ENCODE peak calls at places on chromosome 5, in six cellular contexts. T, V, R, D, A and P are unnamed samples.

GRCh38 chr5:140151719-140152609 is 23.0 kb upstream of the CYSTM1 start:
- DNase-seq in T (no peak), V (no peak), R (no peak), D (no peak), A (peak), P (no peak)

GRCh38 chr5:144315994-144316634 is 145.4 kb downstream of the KCTD16 start:
- DNase-seq in T (no peak), V (no peak), R (no peak), D (no peak), A (no peak), P (no peak)

GRCh38 chr5:33968133-33969005 is 16.1 kb downstream of the SLC45A2 start:
- DNase-seq in T (no peak), V (no peak), R (no peak), D (no peak), A (no peak), P (no peak)

GRCh38 chr5:6418679-6419276 is 29.9 kb upstream of the UBE2QL1 start:
- DNase-seq in T (no peak), V (no peak), R (no peak), D (no peak), A (no peak), P (no peak)

GRCh38 chr5:172446336-172447051 is 7.8 kb downstream of the SH3PXD2B start:
- DNase-seq in T (no peak), V (peak), R (no peak), D (no peak), A (no peak), P (no peak)

GRCh38 chr5:147544556-147544955 is 34.7 kb upstream of the DPYSL3 start:
- DNase-seq in T (no peak), V (no peak), R (no peak), D (no peak), A (no peak), P (no peak)

GRCh38 chr5:149445739-149446369 is 66.8 kb upstream of the IL17B start:
- DNase-seq in T (no peak), V (peak), R (no peak), D (no peak), A (no peak), P (no peak)

GRCh38 chr5:117769877-117770276 is 1195.3 kb upstream of the SEMA6A start:
- DNase-seq in T (no peak), V (no peak), R (no peak), D (no peak), A (no peak), P (no peak)

GRCh38 chr5:2164586-2164985 is 281.9 kb upstream of the IRX4 start:
- DNase-seq in T (no peak), V (no peak), R (no peak), D (no peak), A (no peak), P (no peak)

GRCh38 chr5:142977363-142978051 is 207.3 kb downstream of the ARHGAP26 start:
- DNase-seq in T (no peak), V (no peak), R (no peak), D (no peak), A (no peak), P (peak)

GRCh38 chr5:149904977-149905376 is 39.6 kb downstream of the PDE6A start:
- DNase-seq in T (no peak), V (no peak), R (no peak), D (no peak), A (no peak), P (no peak)

GRCh38 chr5:148739524-148739923 is 85.2 kb upstream of the HTR4 start:
- DNase-seq in T (no peak), V (no peak), R (no peak), D (no peak), A (no peak), P (no peak)

GRCh38 chr5:177384134-177384533 is at the start of gene SLC34A1:
- DNase-seq in T (no peak), V (no peak), R (no peak), D (no peak), A (no peak), P (no peak)

GRCh38 chr5:168931638-168932345 is 352.6 kb upstream of the PANK3 start:
- DNase-seq in T (no peak), V (no peak), R (no peak), D (no peak), A (no peak), P (peak)

GRCh38 chr5:154892370-154892771 is 33.9 kb downstream of the CNOT8 start:
- DNase-seq in T (no peak), V (no peak), R (no peak), D (no peak), A (no peak), P (no peak)

GRCh38 chr5:154367101-154367500 is 78.7 kb upstream of the SAP30L start:
- DNase-seq in T (no peak), V (no peak), R (no peak), D (no peak), A (no peak), P (no peak)

GRCh38 chr5:120678279-120678678 is 214.2 kb downstream of the PRR16 start:
- DNase-seq in T (no peak), V (no peak), R (no peak), D (no peak), A (no peak), P (no peak)

GRCh38 chr5:40483316-40483715 is 196.4 kb upstream of the PTGER4 start:
- DNase-seq in T (no peak), V (no peak), R (no peak), D (no peak), A (no peak), P (no peak)

GRCh38 chr5:56717253-56717987 is 97.9 kb upstream of the MAP3K1 start:
- DNase-seq in T (no peak), V (no peak), R (no peak), D (no peak), A (peak), P (no peak)

GRCh38 chr5:151208481-151208914 is 15.4 kb downstream of the CCDC69 start:
- DNase-seq in T (no peak), V (no peak), R (no peak), D (no peak), A (no peak), P (no peak)

GRCh38 chr5:176538985-176539384 is 1.8 kb upstream of the RNF44 start:
- DNase-seq in T (no peak), V (no peak), R (no peak), D (no peak), A (no peak), P (no peak)

GRCh38 chr5:73812457-73812856 is 186.5 kb downstream of the ARHGEF28 start:
- DNase-seq in T (no peak), V (no peak), R (no peak), D (no peak), A (no peak), P (no peak)

GRCh38 chr5:27083763-27084420 is 45.5 kb upstream of the CDH9 start:
- DNase-seq in T (no peak), V (no peak), R (no peak), D (no peak), A (no peak), P (no peak)

GRCh38 chr5:66958984-66959641 is 237.5 kb downstream of the CD180 start:
- DNase-seq in T (no peak), V (peak), R (no peak), D (no peak), A (no peak), P (no peak)

GRCh38 chr5:100746730-100747129 is 156.4 kb downstream of the ST8SIA4 start:
- DNase-seq in T (peak), V (no peak), R (no peak), D (no peak), A (no peak), P (no peak)

DNA sequence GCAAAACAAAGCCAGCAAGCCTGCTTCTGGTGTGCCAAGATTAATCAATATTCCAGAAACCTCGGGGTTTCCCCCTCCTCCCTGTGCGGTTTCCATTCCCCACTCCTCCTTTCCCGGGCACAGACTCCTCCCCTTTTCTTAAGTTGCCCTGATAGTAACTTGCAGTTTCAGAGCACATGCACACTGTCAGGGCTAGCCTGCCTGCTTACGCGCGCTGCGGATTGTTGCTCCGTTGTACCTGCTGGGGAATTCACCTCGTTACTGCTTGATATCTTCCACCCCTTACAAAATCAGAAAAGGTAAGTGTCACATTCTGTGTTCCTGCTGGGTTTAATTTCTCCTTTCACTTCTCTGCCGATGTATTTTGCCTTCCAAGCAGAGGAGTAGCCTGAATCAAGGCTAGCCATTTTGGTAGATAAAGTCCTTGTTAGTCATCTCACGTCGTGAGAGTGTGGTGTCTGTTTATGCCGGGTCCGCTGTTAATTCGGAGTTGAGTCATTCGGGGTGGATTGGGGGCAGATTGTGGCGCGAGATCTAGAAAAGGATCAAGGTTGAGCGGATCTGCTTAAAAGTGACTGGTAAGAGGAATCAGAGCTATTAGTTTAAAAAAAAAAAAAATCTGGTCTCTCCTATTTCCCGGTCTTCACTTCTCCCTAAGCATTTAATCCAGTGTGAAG is at the start of gene SLC1A3:
- DNase-seq in T (no peak), V (peak), R (peak), D (peak), A (peak), P (peak)
- TF ChIP-seq POLR2A in T (no peak), V (peak), R (peak), D (peak), A (peak), P (peak)

GRCh38 chr5:173689171-173689676 is 72.8 kb upstream of the BOD1 start:
- DNase-seq in T (no peak), V (no peak), R (no peak), D (no peak), A (no peak), P (no peak)
- TF ChIP-seq POLR2A in T (no peak), V (no peak), R (no peak), D (no peak), A (no peak), P (no peak)

DNA sequence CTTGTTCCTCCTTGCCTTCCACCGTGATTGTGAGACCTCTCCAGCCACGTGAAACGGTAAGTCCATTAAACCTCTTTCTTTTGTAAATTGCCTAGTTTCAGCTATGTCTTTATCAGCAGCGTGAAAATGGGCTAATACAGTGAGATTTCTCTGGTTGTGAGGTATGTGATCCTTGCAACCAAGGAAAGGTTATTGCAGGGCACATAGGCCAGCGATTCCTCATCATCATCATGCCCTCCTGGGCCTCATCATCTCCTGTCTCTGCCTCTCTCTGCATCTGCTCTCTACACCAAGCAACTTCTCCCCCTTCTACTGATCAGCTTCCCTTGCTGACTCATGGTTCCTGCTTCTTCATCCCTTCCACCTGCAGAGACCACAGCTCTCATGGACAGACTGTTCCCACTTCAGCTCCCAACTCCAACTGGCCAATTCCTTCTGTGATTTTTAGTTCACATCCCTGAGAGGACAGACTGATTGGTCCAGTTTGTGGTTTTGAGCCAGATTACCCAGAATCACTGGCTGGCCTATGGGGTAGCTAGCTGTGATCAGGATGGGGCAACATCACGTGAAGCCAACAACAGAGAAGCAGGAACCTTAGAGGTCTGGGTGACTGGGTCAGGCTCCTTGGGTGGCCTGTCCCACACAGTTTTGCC is 53.1 kb downstream of the LIX1 start:
- DNase-seq in T (no peak), V (no peak), R (no peak), D (no peak), A (no peak), P (no peak)
- TF ChIP-seq POLR2A in T (no peak), V (no peak), R (no peak), D (no peak), A (no peak), P (no peak)

GRCh38 chr5:141968914-141969608 is at the start of gene RNF14:
- DNase-seq in T (peak), V (peak), R (peak), D (peak), A (peak), P (peak)
- TF ChIP-seq POLR2A in T (peak), V (peak), R (peak), D (no peak), A (peak), P (peak)

GRCh38 chr5:132495672-132496630 is 5.4 kb upstream of the IRF1 start:
- DNase-seq in T (peak), V (peak), R (peak), D (peak), A (peak), P (peak)
- TF ChIP-seq POLR2A in T (peak), V (peak), R (no peak), D (no peak), A (peak), P (no peak)

DNA sequence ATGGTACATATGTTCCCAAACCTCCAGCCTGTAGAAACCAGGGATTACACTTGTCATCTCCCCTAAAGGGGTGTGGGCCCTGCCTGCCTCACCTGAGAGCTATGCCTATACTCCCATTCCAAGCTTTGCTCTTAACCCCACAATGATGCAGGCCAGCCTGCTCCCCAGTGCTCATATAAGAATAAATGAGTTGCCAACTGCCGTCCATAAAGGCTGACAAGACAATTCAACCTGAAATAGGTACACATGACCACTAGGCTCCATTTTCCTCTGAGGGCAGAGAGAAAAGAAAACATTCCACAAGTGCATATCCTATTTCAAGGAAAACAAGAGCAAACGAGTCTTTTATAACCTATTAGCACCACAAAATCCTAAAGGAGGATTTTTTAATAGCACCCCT is 28.4 kb downstream of the SKP1 start:
- DNase-seq in T (no peak), V (no peak), R (no peak), D (peak), A (no peak), P (no peak)
- TF ChIP-seq POLR2A in T (no peak), V (no peak), R (no peak), D (no peak), A (no peak), P (no peak)

GRCh38 chr5:141851195-141851874 is 26.9 kb downstream of the PCDH1 start:
- DNase-seq in T (no peak), V (no peak), R (no peak), D (no peak), A (no peak), P (no peak)

GRCh38 chr5:141848771-141849370 is 29.3 kb downstream of the PCDH1 start:
- DNase-seq in T (no peak), V (no peak), R (no peak), D (peak), A (peak), P (no peak)

GRCh38 chr5:141850183-141850768 is 27.9 kb downstream of the PCDH1 start:
- DNase-seq in T (peak), V (peak), R (no peak), D (no peak), A (peak), P (no peak)

GRCh38 chr5:141850786-141851185 is 27.4 kb downstream of the PCDH1 start:
- DNase-seq in T (no peak), V (no peak), R (no peak), D (peak), A (no peak), P (no peak)

DNA sequence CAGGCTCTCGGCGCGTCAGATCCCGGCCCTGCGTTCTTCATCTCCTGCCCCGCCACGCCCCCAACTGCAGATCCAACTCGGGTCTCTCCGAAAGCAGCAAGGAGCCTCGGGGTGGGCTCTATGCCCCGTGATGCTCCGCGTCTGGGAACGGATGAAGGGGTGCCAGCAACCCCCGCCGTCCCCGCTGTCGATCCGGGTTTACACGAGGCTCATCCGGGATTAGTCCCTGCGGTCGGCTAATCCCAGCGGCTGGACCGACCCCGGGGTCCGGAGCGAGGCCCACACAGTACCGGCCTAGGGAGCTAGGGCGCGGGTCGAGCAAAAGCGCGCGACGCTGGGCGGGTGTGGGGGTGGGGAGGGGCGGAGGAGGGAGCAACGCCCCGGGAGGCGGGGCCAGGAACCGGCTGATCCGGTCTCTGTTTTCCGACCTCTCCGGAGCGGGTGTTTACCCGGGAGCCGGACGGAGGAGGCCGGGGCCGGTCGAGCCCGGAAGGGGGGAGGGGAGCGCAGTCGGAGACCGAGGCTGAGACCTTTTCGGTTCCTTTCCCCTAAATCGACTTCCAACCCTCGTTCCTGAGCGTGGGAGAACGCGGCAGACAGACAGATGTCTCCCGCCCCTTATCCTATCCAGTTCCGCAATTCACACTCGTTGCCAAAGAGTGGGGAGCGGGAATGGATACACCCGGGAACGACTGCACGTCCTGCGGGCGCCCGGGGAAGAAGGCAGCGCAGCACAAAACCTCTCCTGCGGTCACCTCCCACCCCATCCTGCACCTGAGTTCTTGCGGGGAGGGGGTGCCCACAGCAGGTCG is 28.6 kb downstream of the PCDH1 start:
- DNase-seq in T (peak), V (peak), R (no peak), D (peak), A (peak), P (peak)
- TF ChIP-seq POLR2A in T (peak), V (peak), R (peak), D (no peak), A (peak), P (peak)

GRCh38 chr5:96661841-96662724 is at the start of gene CAST:
- DNase-seq in T (peak), V (peak), R (peak), D (peak), A (peak), P (peak)
- TF ChIP-seq POLR2A in T (no peak), V (no peak), R (peak), D (no peak), A (peak), P (peak)